ENCODE peak calls at places on chromosomes 7 and 10, in eight cellular contexts. L, C, M, N, Y, B, P and F are unnamed samples.

GRCh38 chr7:33719059-33719581 is 186.2 kb upstream of the BMPER start:
- DNase-seq in L (peak), C (no peak), M (no peak), N (no peak), Y (no peak), B (no peak), P (peak), F (peak)

GRCh38 chr10:47303105-47303504 is 3.1 kb downstream of the GDF10 start:
- DNase-seq in L (no peak), C (no peak), M (no peak), N (no peak), Y (no peak), B (no peak), P (no peak), F (no peak)

GRCh38 chr10:43258922-43259247 is 8.0 kb downstream of the RASGEF1A start:
- DNase-seq in L (no peak), C (no peak), M (no peak), N (no peak), Y (no peak), B (no peak), P (no peak), F (no peak)

GRCh38 chr7:72538856-72539255 is 126.7 kb upstream of the CALN1 start:
- DNase-seq in L (peak), C (no peak), M (no peak), N (no peak), Y (peak), B (no peak), P (peak), F (no peak)

GRCh38 chr7:120856621-120857352 is 1.2 kb downstream of the TSPAN12 start:
- DNase-seq in L (peak), C (no peak), M (peak), N (no peak), Y (peak), B (peak), P (peak), F (no peak)

GRCh38 chr10:94524146-94524545 is 21.4 kb upstream of the HELLS start:
- DNase-seq in L (no peak), C (no peak), M (no peak), N (no peak), Y (peak), B (no peak), P (no peak), F (no peak)

GRCh38 chr7:34849163-34849960 is 187.9 kb downstream of the DPY19L1 start:
- DNase-seq in L (no peak), C (no peak), M (no peak), N (no peak), Y (peak), B (peak), P (peak), F (no peak)

GRCh38 chr10:26725837-26726727 is 28.6 kb downstream of the PDSS1 start:
- DNase-seq in L (peak), C (peak), M (no peak), N (peak), Y (peak), B (peak), P (peak), F (peak)

GRCh38 chr10:104349623-104350142 is 4.0 kb upstream of the CFAP58 start:
- DNase-seq in L (no peak), C (no peak), M (no peak), N (no peak), Y (peak), B (no peak), P (peak), F (no peak)

GRCh38 chr10:588246-589165 is 101.0 kb downstream of the DIP2C start:
- DNase-seq in L (no peak), C (no peak), M (no peak), N (no peak), Y (no peak), B (no peak), P (no peak), F (no peak)